ENCODE peak calls at places on chromosomes 2 and 18, in eight cellular contexts. One of them, this sample, is unnamed.

GRCh38 chr18:80245781-80246655 is 1.3 kb downstream of the PARD6G start:
- DNase-seq in activated CD4-positive, alpha-beta T cell treated with anti-CD3 and anti-CD28 coated beads, Interleukin-2, amount 50 U/mL, for 1 hour: no peak
- DNase-seq in stimulated activated CD4-positive, alpha-beta T cell treated with anti-CD3 and anti-CD28 coated beads, Interleukin-4, amount 100 ng/mL, for 48 hours: no peak
- DNase-seq in AG20443: peak; percentile 26
- DNase-seq in skeletal muscle cell: no peak
- DNase-seq in GM13976: no peak
- DNase-seq in GM03348: peak; percentile 16
- DNase-seq in Daoy: no peak
- DNase-seq in this sample: no peak

GRCh38 chr2:160703648-160704585 is 210.3 kb upstream of the RBMS1 start:
- DNase-seq in activated CD4-positive, alpha-beta T cell treated with anti-CD3 and anti-CD28 coated beads, Interleukin-2, amount 50 U/mL, for 1 hour: no peak
- DNase-seq in stimulated activated CD4-positive, alpha-beta T cell treated with anti-CD3 and anti-CD28 coated beads, Interleukin-4, amount 100 ng/mL, for 48 hours: peak; percentile 3
- DNase-seq in AG20443: no peak
- DNase-seq in skeletal muscle cell: no peak
- DNase-seq in GM13976: no peak
- DNase-seq in GM03348: no peak
- DNase-seq in Daoy: no peak
- DNase-seq in this sample: peak; percentile 43

GRCh38 chr2:9844581-9844980 is 1.3 kb downstream of the TAF1B start:
- DNase-seq in activated CD4-positive, alpha-beta T cell treated with anti-CD3 and anti-CD28 coated beads, Interleukin-2, amount 50 U/mL, for 1 hour: no peak
- DNase-seq in stimulated activated CD4-positive, alpha-beta T cell treated with anti-CD3 and anti-CD28 coated beads, Interleukin-4, amount 100 ng/mL, for 48 hours: no peak
- DNase-seq in AG20443: no peak
- DNase-seq in skeletal muscle cell: no peak
- DNase-seq in GM13976: peak; percentile 56
- DNase-seq in GM03348: peak; percentile 33
- DNase-seq in Daoy: no peak
- DNase-seq in this sample: no peak

GRCh38 chr2:70412294-70413075 is 110.6 kb upstream of the FAM136A start:
- DNase-seq in activated CD4-positive, alpha-beta T cell treated with anti-CD3 and anti-CD28 coated beads, Interleukin-2, amount 50 U/mL, for 1 hour: no peak
- DNase-seq in stimulated activated CD4-positive, alpha-beta T cell treated with anti-CD3 and anti-CD28 coated beads, Interleukin-4, amount 100 ng/mL, for 48 hours: no peak
- DNase-seq in AG20443: no peak
- DNase-seq in skeletal muscle cell: no peak
- DNase-seq in GM13976: no peak
- DNase-seq in GM03348: no peak
- DNase-seq in Daoy: no peak
- DNase-seq in this sample: no peak

GRCh38 chr2:225457462-225457861 is 58.0 kb downstream of the NYAP2 start:
- DNase-seq in activated CD4-positive, alpha-beta T cell treated with anti-CD3 and anti-CD28 coated beads, Interleukin-2, amount 50 U/mL, for 1 hour: no peak
- DNase-seq in stimulated activated CD4-positive, alpha-beta T cell treated with anti-CD3 and anti-CD28 coated beads, Interleukin-4, amount 100 ng/mL, for 48 hours: no peak
- DNase-seq in AG20443: no peak
- DNase-seq in skeletal muscle cell: no peak
- DNase-seq in GM13976: no peak
- DNase-seq in GM03348: no peak
- DNase-seq in Daoy: no peak
- DNase-seq in this sample: no peak

GRCh38 chr2:179240481-179241451 is 23.9 kb downstream of the SESTD1 start:
- DNase-seq in activated CD4-positive, alpha-beta T cell treated with anti-CD3 and anti-CD28 coated beads, Interleukin-2, amount 50 U/mL, for 1 hour: no peak
- DNase-seq in stimulated activated CD4-positive, alpha-beta T cell treated with anti-CD3 and anti-CD28 coated beads, Interleukin-4, amount 100 ng/mL, for 48 hours: no peak
- DNase-seq in AG20443: no peak
- DNase-seq in skeletal muscle cell: no peak
- DNase-seq in GM13976: no peak
- DNase-seq in GM03348: no peak
- DNase-seq in Daoy: no peak
- DNase-seq in this sample: no peak

GRCh38 chr2:30235859-30236535 is 4.7 kb downstream of the LBH start:
- DNase-seq in activated CD4-positive, alpha-beta T cell treated with anti-CD3 and anti-CD28 coated beads, Interleukin-2, amount 50 U/mL, for 1 hour: peak; percentile 33
- DNase-seq in stimulated activated CD4-positive, alpha-beta T cell treated with anti-CD3 and anti-CD28 coated beads, Interleukin-4, amount 100 ng/mL, for 48 hours: no peak
- DNase-seq in AG20443: no peak
- DNase-seq in skeletal muscle cell: no peak
- DNase-seq in GM13976: no peak
- DNase-seq in GM03348: no peak
- DNase-seq in Daoy: no peak
- DNase-seq in this sample: peak; percentile 35

GRCh38 chr2:28545590-28546195 is 49.8 kb downstream of the PLB1 start:
- DNase-seq in activated CD4-positive, alpha-beta T cell treated with anti-CD3 and anti-CD28 coated beads, Interleukin-2, amount 50 U/mL, for 1 hour: peak; percentile 11
- DNase-seq in stimulated activated CD4-positive, alpha-beta T cell treated with anti-CD3 and anti-CD28 coated beads, Interleukin-4, amount 100 ng/mL, for 48 hours: no peak
- DNase-seq in AG20443: no peak
- DNase-seq in skeletal muscle cell: no peak
- DNase-seq in GM13976: no peak
- DNase-seq in GM03348: no peak
- DNase-seq in Daoy: no peak
- DNase-seq in this sample: no peak

GRCh38 chr2:79219383-79219988 is 59.9 kb upstream of the REG3A start:
- DNase-seq in activated CD4-positive, alpha-beta T cell treated with anti-CD3 and anti-CD28 coated beads, Interleukin-2, amount 50 U/mL, for 1 hour: no peak
- DNase-seq in stimulated activated CD4-positive, alpha-beta T cell treated with anti-CD3 and anti-CD28 coated beads, Interleukin-4, amount 100 ng/mL, for 48 hours: no peak
- DNase-seq in AG20443: peak; percentile 45
- DNase-seq in skeletal muscle cell: no peak
- DNase-seq in GM13976: peak; percentile 42
- DNase-seq in GM03348: peak; percentile 50
- DNase-seq in Daoy: peak; percentile 10
- DNase-seq in this sample: peak; percentile 47

GRCh38 chr2:25274868-25275574 is 66.7 kb downstream of the DNMT3A start:
- DNase-seq in activated CD4-positive, alpha-beta T cell treated with anti-CD3 and anti-CD28 coated beads, Interleukin-2, amount 50 U/mL, for 1 hour: peak; percentile 35
- DNase-seq in stimulated activated CD4-positive, alpha-beta T cell treated with anti-CD3 and anti-CD28 coated beads, Interleukin-4, amount 100 ng/mL, for 48 hours: no peak
- DNase-seq in AG20443: no peak
- DNase-seq in skeletal muscle cell: no peak
- DNase-seq in GM13976: peak; percentile 69
- DNase-seq in GM03348: peak; percentile 24
- DNase-seq in Daoy: peak; percentile 41
- DNase-seq in this sample: peak; percentile 78

GRCh38 chr2:227623225-227623624 is 5.9 kb downstream of the SCYGR4 start:
- DNase-seq in activated CD4-positive, alpha-beta T cell treated with anti-CD3 and anti-CD28 coated beads, Interleukin-2, amount 50 U/mL, for 1 hour: no peak
- DNase-seq in stimulated activated CD4-positive, alpha-beta T cell treated with anti-CD3 and anti-CD28 coated beads, Interleukin-4, amount 100 ng/mL, for 48 hours: no peak
- DNase-seq in AG20443: peak; percentile 36
- DNase-seq in skeletal muscle cell: peak; percentile 11
- DNase-seq in GM13976: no peak
- DNase-seq in GM03348: peak; percentile 56
- DNase-seq in Daoy: peak; percentile 40
- DNase-seq in this sample: no peak

GRCh38 chr2:75787532-75788132 is 76.9 kb upstream of the GCFC2 start:
- DNase-seq in activated CD4-positive, alpha-beta T cell treated with anti-CD3 and anti-CD28 coated beads, Interleukin-2, amount 50 U/mL, for 1 hour: no peak
- DNase-seq in stimulated activated CD4-positive, alpha-beta T cell treated with anti-CD3 and anti-CD28 coated beads, Interleukin-4, amount 100 ng/mL, for 48 hours: no peak
- DNase-seq in AG20443: peak; percentile 33
- DNase-seq in skeletal muscle cell: no peak
- DNase-seq in GM13976: no peak
- DNase-seq in GM03348: peak; percentile 46
- DNase-seq in Daoy: peak; percentile 27
- DNase-seq in this sample: no peak

GRCh38 chr18:12403601-12404506 is 3.9 kb upstream of the PRELID3A start:
- DNase-seq in activated CD4-positive, alpha-beta T cell treated with anti-CD3 and anti-CD28 coated beads, Interleukin-2, amount 50 U/mL, for 1 hour: no peak
- DNase-seq in stimulated activated CD4-positive, alpha-beta T cell treated with anti-CD3 and anti-CD28 coated beads, Interleukin-4, amount 100 ng/mL, for 48 hours: no peak
- DNase-seq in AG20443: peak; percentile 76
- DNase-seq in skeletal muscle cell: peak; percentile 53
- DNase-seq in GM13976: peak; percentile 10
- DNase-seq in GM03348: peak; percentile 79
- DNase-seq in Daoy: peak; percentile 88
- DNase-seq in this sample: no peak

GRCh38 chr2:158586491-158586890 is 129.7 kb downstream of the PKP4 start:
- DNase-seq in activated CD4-positive, alpha-beta T cell treated with anti-CD3 and anti-CD28 coated beads, Interleukin-2, amount 50 U/mL, for 1 hour: no peak
- DNase-seq in stimulated activated CD4-positive, alpha-beta T cell treated with anti-CD3 and anti-CD28 coated beads, Interleukin-4, amount 100 ng/mL, for 48 hours: no peak
- DNase-seq in AG20443: peak; percentile 19
- DNase-seq in skeletal muscle cell: peak; percentile 54
- DNase-seq in GM13976: no peak
- DNase-seq in GM03348: peak; percentile 21
- DNase-seq in Daoy: no peak
- DNase-seq in this sample: no peak

GRCh38 chr2:33077841-33078240 is 131.1 kb downstream of the LTBP1 start:
- DNase-seq in activated CD4-positive, alpha-beta T cell treated with anti-CD3 and anti-CD28 coated beads, Interleukin-2, amount 50 U/mL, for 1 hour: no peak
- DNase-seq in stimulated activated CD4-positive, alpha-beta T cell treated with anti-CD3 and anti-CD28 coated beads, Interleukin-4, amount 100 ng/mL, for 48 hours: no peak
- DNase-seq in AG20443: no peak
- DNase-seq in skeletal muscle cell: no peak
- DNase-seq in GM13976: no peak
- DNase-seq in GM03348: no peak
- DNase-seq in Daoy: no peak
- DNase-seq in this sample: no peak

GRCh38 chr2:72136349-72136748 is 11.3 kb downstream of the CYP26B1 start:
- DNase-seq in activated CD4-positive, alpha-beta T cell treated with anti-CD3 and anti-CD28 coated beads, Interleukin-2, amount 50 U/mL, for 1 hour: no peak
- DNase-seq in stimulated activated CD4-positive, alpha-beta T cell treated with anti-CD3 and anti-CD28 coated beads, Interleukin-4, amount 100 ng/mL, for 48 hours: no peak
- DNase-seq in AG20443: no peak
- DNase-seq in skeletal muscle cell: no peak
- DNase-seq in GM13976: no peak
- DNase-seq in GM03348: no peak
- DNase-seq in Daoy: no peak
- DNase-seq in this sample: no peak

GRCh38 chr2:207938415-207938814 is 86.9 kb downstream of the PLEKHM3 start:
- DNase-seq in activated CD4-positive, alpha-beta T cell treated with anti-CD3 and anti-CD28 coated beads, Interleukin-2, amount 50 U/mL, for 1 hour: no peak
- DNase-seq in stimulated activated CD4-positive, alpha-beta T cell treated with anti-CD3 and anti-CD28 coated beads, Interleukin-4, amount 100 ng/mL, for 48 hours: no peak
- DNase-seq in AG20443: no peak
- DNase-seq in skeletal muscle cell: no peak
- DNase-seq in GM13976: no peak
- DNase-seq in GM03348: no peak
- DNase-seq in Daoy: no peak
- DNase-seq in this sample: no peak

GRCh38 chr2:219522111-219523030 is 8.1 kb downstream of the ASIC4 start:
- DNase-seq in activated CD4-positive, alpha-beta T cell treated with anti-CD3 and anti-CD28 coated beads, Interleukin-2, amount 50 U/mL, for 1 hour: no peak
- DNase-seq in stimulated activated CD4-positive, alpha-beta T cell treated with anti-CD3 and anti-CD28 coated beads, Interleukin-4, amount 100 ng/mL, for 48 hours: no peak
- DNase-seq in AG20443: peak; percentile 76
- DNase-seq in skeletal muscle cell: no peak
- DNase-seq in GM13976: no peak
- DNase-seq in GM03348: peak; percentile 82
- DNase-seq in Daoy: peak; percentile 81
- DNase-seq in this sample: no peak

This sample was measured in B cell.